ENCODE peak calls at places on chromosomes 5 and 9, in nine cellular contexts. Q is colonic mucosa, C is RWPE2, N is adrenal gland, I is WTC11, W is thoracic aorta, S is MCF 10A, Z is AG09309, T is HFFc6. R is an unnamed sample.

GRCh38 chr5:112776301-112776856 is 38.7 kb downstream of the APC start:
- DNase-seq in Q (no peak), N (no peak), C (no peak), Z (peak; percentile 82), S (peak; percentile 52), W (no peak), T (peak; percentile 92), I (no peak), R (no peak)

GRCh38 chr5:77168187-77168883 is 42.1 kb upstream of the PDE8B start:
- DNase-seq in C (no peak), Z (peak; percentile 13), S (peak; percentile 70), N (peak; percentile 85), T (peak; percentile 53), I (no peak), Q (no peak), W (no peak), R (no peak)

GRCh38 chr5:134143431-134143830 is 28.9 kb downstream of the TCF7 start:
- DNase-seq in N (peak; percentile 45), T (no peak), S (no peak), C (no peak), Z (no peak), I (no peak), W (no peak), Q (peak; percentile 11), R (no peak)

GRCh38 chr9:34891386-34891785 is 66.7 kb upstream of the PHF24 start:
- DNase-seq in S (peak; percentile 25), T (peak; percentile 24), N (no peak), Q (no peak), C (no peak), Z (no peak), I (no peak), W (no peak), R (no peak)

GRCh38 chr5:2642684-2643325 is 108.7 kb downstream of the IRX2 start:
- DNase-seq in Z (no peak), W (no peak), N (no peak), C (no peak), Q (no peak), I (no peak), S (no peak), T (no peak), R (no peak)

GRCh38 chr5:123001801-123002200 is 34.7 kb downstream of the PPIC start:
- DNase-seq in W (no peak), I (no peak), Z (no peak), N (no peak), C (no peak), T (no peak), Q (no peak), S (no peak), R (no peak)

GRCh38 chr5:67998709-67999251 is 216.8 kb upstream of the PIK3R1 start:
- DNase-seq in W (peak; percentile 60), S (peak; percentile 88), N (peak; percentile 80), C (no peak), Q (no peak), T (peak; percentile 74), I (no peak), Z (no peak), R (peak; percentile 94)

GRCh38 chr5:172688735-172689572 is 47.9 kb downstream of the NEURL1B start:
- DNase-seq in S (no peak), N (no peak), T (no peak), W (no peak), I (no peak), C (no peak), Z (no peak), Q (peak; percentile 69), R (no peak)

GRCh38 chr9:137496601-137497375 is 37.7 kb upstream of the NSMF start:
- DNase-seq in S (no peak), Z (no peak), N (no peak), I (no peak), Q (no peak), T (no peak), W (no peak), C (no peak), R (no peak)

GRCh38 chr5:178205010-178205748 is 846 bp downstream of the HNRNPAB start:
- DNase-seq in T (peak; percentile 49), I (peak; percentile 65), Z (no peak), S (peak; percentile 90), C (peak; percentile 83), Q (peak; percentile 94), N (peak; percentile 90), W (peak; percentile 33), R (peak; percentile 66)

GRCh38 chr5:120330555-120330954 is 133.5 kb upstream of the PRR16 start:
- DNase-seq in Z (no peak), Q (no peak), S (no peak), T (no peak), N (no peak), W (no peak), I (no peak), C (no peak), R (no peak)

GRCh38 chr5:178288373-178289368 is 56.1 kb upstream of the PHYKPL start:
- DNase-seq in C (peak; percentile 81), Q (no peak), N (no peak), W (no peak), I (no peak), Z (no peak), T (no peak), S (peak; percentile 95), R (peak; percentile 29)

GRCh38 chr5:172798422-172799215 is 27.6 kb upstream of the DUSP1 start:
- DNase-seq in C (no peak), T (peak; percentile 91), W (peak; percentile 46), Z (peak; percentile 91), I (no peak), Q (no peak), N (peak; percentile 87), S (peak; percentile 97), R (peak; percentile 91)

GRCh38 chr5:178670486-178670885 is 43.6 kb upstream of the CLK4 start:
- DNase-seq in Z (no peak), I (no peak), T (no peak), S (no peak), C (no peak), Q (no peak), N (no peak), W (no peak), R (no peak)

GRCh38 chr9:103997861-103998370 is 96.2 kb upstream of the SMC2 start:
- DNase-seq in Z (no peak), S (no peak), T (no peak), N (no peak), W (no peak), C (no peak), I (no peak), Q (no peak), R (no peak)

GRCh38 chr9:134218230-134218629 is 53.9 kb upstream of the RNU6ATAC start:
- DNase-seq in N (no peak), T (no peak), C (no peak), W (no peak), Z (no peak), Q (no peak), I (no peak), S (no peak), R (no peak)

GRCh38 chr9:127050152-127050551 is 72.3 kb downstream of the ANGPTL2 start:
- DNase-seq in I (no peak), N (peak; percentile 45), Z (no peak), S (no peak), T (no peak), C (no peak), W (no peak), Q (no peak), R (peak; percentile 9)

DNA sequence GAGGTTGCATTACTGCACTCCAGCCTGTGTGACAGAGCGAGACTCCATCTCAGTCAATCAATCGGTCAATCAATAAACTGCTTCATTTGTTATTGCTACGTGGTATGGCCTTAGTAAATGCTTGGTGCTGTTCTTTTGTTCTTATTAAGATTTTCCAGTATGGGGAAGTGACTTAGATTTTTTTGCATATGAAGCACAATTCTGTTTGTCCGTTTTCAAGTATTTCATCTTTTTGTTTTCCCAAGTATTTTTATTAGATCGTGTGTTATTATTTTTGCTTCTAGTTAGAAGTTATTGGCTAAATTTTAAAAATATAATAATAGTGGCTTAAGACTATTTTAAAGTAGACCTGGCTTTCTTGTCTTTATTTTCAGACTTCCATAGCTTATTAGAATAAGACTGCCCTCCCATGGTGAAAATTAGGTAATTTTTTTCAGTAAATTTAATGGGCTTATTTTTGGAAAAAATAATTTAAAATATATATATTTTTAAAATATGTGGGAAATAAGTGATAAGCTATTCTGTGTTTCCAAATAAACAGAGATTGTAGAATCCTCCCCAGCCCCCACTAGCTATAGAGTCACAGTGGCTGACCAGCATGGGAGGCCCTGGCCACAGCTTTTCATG is 14.7 kb upstream of the OMD start:
- DNase-seq in Q (no peak), Z (no peak), C (no peak), I (no peak), W (no peak), N (no peak), S (peak; percentile 9), T (peak; percentile 6), R (no peak)
- TF ChIP-seq CTCF in Q (no peak), Z (no peak), C (peak; percentile 53), I (no peak), W (peak; percentile 43), N (peak; percentile 56), S (peak; percentile 50), T (peak; percentile 76), R (peak; percentile 55)

DNA sequence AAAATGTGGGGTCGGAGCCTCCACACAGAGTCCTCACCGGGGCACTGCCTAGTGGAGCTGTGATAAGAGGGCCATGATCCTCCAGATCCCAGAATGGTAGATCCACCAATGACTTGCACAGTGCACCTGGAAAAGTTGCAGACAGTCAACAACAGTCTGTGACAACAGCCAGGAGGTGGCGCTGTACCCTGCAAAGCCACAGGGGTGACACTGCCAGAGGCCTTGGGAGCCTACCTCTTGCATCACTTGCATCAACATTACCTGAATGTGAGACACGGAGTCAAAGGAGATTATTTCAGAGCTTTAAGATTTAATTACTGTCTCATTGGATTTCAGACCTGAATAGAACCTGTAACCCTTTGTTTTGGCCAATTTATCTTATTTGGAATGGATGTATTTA is 614.1 kb upstream of the CDH9 start:
- DNase-seq in C (no peak), N (no peak), Q (no peak), T (no peak), W (no peak), Z (no peak), I (no peak), S (peak; percentile 4), R (no peak)
- TF ChIP-seq CTCF in C (no peak), N (no peak), Q (no peak), T (peak; percentile 22), W (no peak), Z (no peak), I (no peak), S (peak; percentile 10), R (no peak)

GRCh38 chr5:151259931-151260330 is 6.9 kb downstream of the GM2A start:
- DNase-seq in C (no peak), N (no peak), Z (no peak), T (no peak), I (no peak), Q (no peak), W (no peak), S (no peak), R (no peak)
- TF ChIP-seq CTCF in C (no peak), N (no peak), Z (no peak), T (no peak), I (no peak), Q (no peak), W (no peak), S (no peak), R (no peak)

DNA sequence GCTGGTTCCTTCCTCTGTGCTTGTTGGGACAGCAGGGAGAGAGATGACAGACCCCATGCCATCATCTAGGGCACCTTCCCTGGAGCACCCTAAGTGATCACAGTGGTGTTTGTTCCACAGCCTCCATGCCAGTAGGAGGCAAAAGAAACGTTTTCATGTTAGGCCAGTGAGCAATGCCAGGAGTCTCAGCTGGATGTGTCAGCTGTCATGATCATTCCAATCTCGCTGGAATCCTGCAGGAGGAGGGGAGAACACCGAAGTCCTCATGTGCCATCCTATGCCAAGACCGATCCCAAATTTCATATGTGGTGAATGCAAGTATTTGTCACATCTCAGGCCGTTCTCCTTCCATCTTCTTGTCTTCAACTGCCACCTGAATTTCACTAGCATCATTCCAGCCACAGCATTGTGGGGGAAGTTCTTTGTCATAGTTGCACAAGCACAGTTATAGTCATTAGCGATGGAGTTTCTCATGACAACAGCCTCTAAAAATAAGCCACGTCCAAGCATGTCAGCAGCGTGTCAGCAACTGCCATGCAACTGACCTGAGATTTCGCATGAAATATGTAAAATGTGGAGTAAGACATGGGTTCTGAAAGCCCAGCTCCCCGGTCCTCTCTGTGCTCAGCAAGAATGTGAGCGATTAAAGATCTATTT is 97.2 kb upstream of the DNAH5 start:
- DNase-seq in C (no peak), I (no peak), T (no peak), W (no peak), S (no peak), N (no peak), Q (no peak), Z (no peak), R (no peak)
- TF ChIP-seq CTCF in C (no peak), I (no peak), T (no peak), W (no peak), S (no peak), N (no peak), Q (no peak), Z (no peak), R (no peak)

R was measured in CD14-positive monocyte.